ENCODE peak calls at places on chromosomes 1 and 21, in eight cellular contexts. D is mesothelial cell of epicardium, P is cardiac fibroblast, R is retinal pigment epithelial cell, G is progenitor cell of endocrine pancreas, S is hepatocyte, W is Peyer's patch, N is neural progenitor cell. Z is an unnamed sample.

GRCh38 chr1:9590201-9590600 is 1.5 kb downstream of the TMEM201 start:
- DNase-seq in D (no peak), P (no peak), R (no peak), G (no peak), S (no peak), W (peak; percentile 46), N (no peak), Z (no peak)

GRCh38 chr1:216900116-216900620 is 176.9 kb upstream of the ESRRG start:
- DNase-seq in D (no peak), P (no peak), R (no peak), G (no peak), S (no peak), W (no peak), N (no peak), Z (no peak)

GRCh38 chr1:63317007-63317813 is 5.2 kb upstream of the FOXD3 start:
- DNase-seq in D (peak; percentile 36), P (peak; percentile 65), R (no peak), G (peak; percentile 57), S (peak; percentile 77), W (peak; percentile 83), N (peak; percentile 91), Z (no peak)

GRCh38 chr1:92882817-92883216 is 51.0 kb downstream of the RPL5 start:
- DNase-seq in D (no peak), P (no peak), R (peak; percentile 48), G (no peak), S (no peak), W (no peak), N (no peak), Z (no peak)

GRCh38 chr1:188489336-188490112 is 1660.8 kb downstream of the PLA2G4A start:
- DNase-seq in D (no peak), P (no peak), R (peak; percentile 37), G (no peak), S (peak; percentile 8), W (no peak), N (peak; percentile 62), Z (no peak)

GRCh38 chr1:20430355-20431290 is 55.4 kb downstream of the CAMK2N1 start:
- DNase-seq in D (peak; percentile 37), P (peak; percentile 30), R (no peak), G (peak; percentile 28), S (peak; percentile 48), W (peak; percentile 57), N (peak; percentile 87), Z (peak; percentile 37)

GRCh38 chr1:59635057-59635456 is 179.7 kb upstream of the HOOK1 start:
- DNase-seq in D (no peak), P (no peak), R (no peak), G (no peak), S (no peak), W (no peak), N (no peak), Z (no peak)

GRCh38 chr1:231778009-231778719 is 151.6 kb downstream of the DISC1 start:
- DNase-seq in D (no peak), P (peak; percentile 48), R (no peak), G (no peak), S (peak; percentile 49), W (no peak), N (no peak), Z (no peak)

GRCh38 chr1:17239420-17239819 is 9.5 kb upstream of the PADI3 start:
- DNase-seq in D (no peak), P (peak; percentile 97), R (peak; percentile 90), G (peak; percentile 27), S (peak; percentile 72), W (no peak), N (peak; percentile 93), Z (peak; percentile 30)

GRCh38 chr1:66893712-66894111 is 30.9 kb downstream of the DNAI4 start:
- DNase-seq in D (no peak), P (no peak), R (no peak), G (no peak), S (no peak), W (no peak), N (no peak), Z (no peak)

GRCh38 chr1:156368889-156369684 is at the start of gene RHBG:
- DNase-seq in D (no peak), P (no peak), R (no peak), G (peak; percentile 45), S (peak; percentile 86), W (peak; percentile 79), N (peak; percentile 78), Z (no peak)

GRCh38 chr1:20187103-20187812 is 940 bp upstream of the PLA2G2C start:
- DNase-seq in D (no peak), P (no peak), R (no peak), G (no peak), S (no peak), W (no peak), N (no peak), Z (no peak)

GRCh38 chr1:214523124-214523824 is 28.1 kb downstream of the PTPN14 start:
- DNase-seq in D (no peak), P (no peak), R (no peak), G (no peak), S (no peak), W (no peak), N (no peak), Z (no peak)

GRCh38 chr1:207897188-207897587 is 13.7 kb downstream of the CD34 start:
- DNase-seq in D (no peak), P (peak; percentile 50), R (no peak), G (no peak), S (no peak), W (no peak), N (peak; percentile 44), Z (no peak)

GRCh38 chr21:25999935-26000582 is 170.5 kb downstream of the APP start:
- DNase-seq in D (no peak), P (no peak), R (no peak), G (no peak), S (no peak), W (peak; percentile 52), N (peak; percentile 55), Z (no peak)

GRCh38 chr21:44800971-44801467 is 601 bp downstream of the UBE2G2 start:
- DNase-seq in D (no peak), P (peak; percentile 49), R (no peak), G (no peak), S (peak; percentile 37), W (no peak), N (peak; percentile 60), Z (no peak)

DNA sequence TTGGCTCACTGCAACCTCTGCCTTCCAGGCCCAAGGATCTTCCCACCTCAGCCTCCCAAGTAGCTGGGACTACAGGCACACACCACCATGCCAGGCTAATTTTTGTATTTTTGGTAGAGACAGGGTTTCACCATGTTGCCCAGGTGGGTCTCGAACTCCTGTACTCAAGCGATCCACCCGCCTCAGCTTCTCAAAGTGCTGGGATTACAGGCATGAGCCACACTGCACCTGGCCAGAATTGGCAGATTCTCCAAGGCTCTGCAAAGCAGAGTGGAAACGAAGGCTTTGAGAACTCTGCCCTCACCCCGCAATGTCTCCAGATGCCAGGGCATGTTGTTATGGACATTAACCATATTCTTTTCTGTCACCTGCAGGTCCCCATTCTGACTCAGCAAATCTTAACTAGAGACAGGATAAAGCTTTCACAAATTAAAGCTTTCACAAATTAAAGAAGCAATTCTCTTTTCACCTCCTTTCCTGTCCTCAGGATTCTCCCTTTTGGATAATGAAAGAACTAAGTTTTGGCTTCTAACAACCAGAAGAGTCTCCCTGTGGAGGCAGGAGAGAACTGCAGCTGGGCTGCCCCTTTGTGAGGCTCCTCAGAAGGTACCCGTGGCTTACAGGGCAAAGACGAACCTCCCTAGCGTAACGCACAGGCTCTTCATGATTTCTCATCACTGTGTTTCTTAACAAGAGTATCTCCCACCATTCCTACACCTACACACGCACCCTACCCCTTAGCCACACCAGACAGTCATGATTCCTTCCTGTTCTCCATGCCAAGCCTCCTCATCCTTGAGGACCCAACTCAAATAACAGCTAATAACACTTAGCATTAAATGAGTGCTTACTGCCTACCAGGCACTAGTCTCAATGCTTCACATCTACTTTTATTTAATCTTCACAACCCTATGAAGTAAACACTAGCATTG is 29.8 kb downstream of the GPA33 start:
- DNase-seq in D (no peak), P (no peak), R (no peak), G (no peak), S (no peak), W (no peak), N (peak; percentile 45), Z (peak; percentile 1)
- TF ChIP-seq CTCF in D (no peak), P (peak; percentile 33), R (peak; percentile 47), G (peak; percentile 36), S (no peak), W (no peak), N (peak; percentile 35), Z (no peak)

DNA sequence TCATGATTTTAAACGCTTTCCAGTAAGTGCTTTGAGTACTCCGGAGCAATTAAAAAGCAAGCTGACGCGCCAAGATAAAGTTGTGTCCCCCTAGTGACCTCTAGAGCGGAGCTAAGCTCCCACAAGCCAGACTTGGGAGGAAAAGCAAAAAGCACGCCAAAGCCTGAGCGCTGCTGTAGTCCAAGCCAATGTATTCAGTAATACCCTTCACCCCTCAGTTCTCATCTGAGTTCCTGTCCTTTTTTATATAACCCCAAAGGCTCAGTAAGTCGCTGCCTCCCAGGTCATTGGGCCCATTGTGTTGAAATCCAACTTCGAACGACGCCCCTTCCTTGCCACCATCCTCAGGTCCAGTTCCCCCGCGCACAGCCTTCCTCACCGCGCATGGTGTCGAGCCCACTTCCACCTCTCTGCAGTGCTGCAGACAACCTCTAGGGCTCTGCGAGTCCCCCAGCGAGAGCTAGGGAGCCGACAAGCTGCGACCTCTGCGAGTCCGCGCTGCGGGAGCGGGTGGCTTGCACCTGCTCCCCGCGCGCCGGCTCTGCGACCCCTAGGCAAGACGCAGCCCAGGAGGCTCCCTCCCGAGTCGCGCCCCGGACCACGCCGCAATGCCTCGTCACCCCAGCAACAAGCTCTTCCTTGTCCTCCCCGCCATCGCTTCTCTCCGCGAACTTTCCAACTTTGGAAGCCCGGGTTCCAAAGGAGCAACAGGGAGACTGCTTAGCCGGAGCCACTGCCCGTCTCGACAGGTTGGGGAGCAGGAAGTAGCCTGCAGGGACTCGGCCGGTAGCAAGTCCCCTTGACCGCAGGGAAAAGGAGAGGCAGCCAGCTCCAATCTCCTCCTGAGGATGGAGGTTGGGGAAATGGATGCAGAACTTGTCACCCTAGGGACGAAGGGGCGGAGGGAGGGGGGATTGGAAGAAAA is 3.8 kb upstream of the SLC44A5 start:
- DNase-seq in D (peak; percentile 27), P (peak; percentile 22), R (peak; percentile 49), G (peak; percentile 73), S (peak; percentile 77), W (no peak), N (peak; percentile 90), Z (peak; percentile 51)
- TF ChIP-seq CTCF in D (peak; percentile 32), P (peak; percentile 46), R (peak; percentile 76), G (peak; percentile 68), S (peak; percentile 42), W (peak; percentile 4), N (peak; percentile 65), Z (peak; percentile 31)

GRCh38 chr21:33127154-33127893 is 57.4 kb downstream of the OLIG1 start:
- DNase-seq in D (peak; percentile 50), P (peak; percentile 75), R (peak; percentile 9), G (peak; percentile 62), S (peak; percentile 84), W (peak; percentile 60), N (peak; percentile 91), Z (peak; percentile 55)
- TF ChIP-seq CTCF in D (peak; percentile 69), P (peak; percentile 91), R (peak; percentile 92), G (peak; percentile 86), S (peak; percentile 85), W (peak; percentile 21), N (peak; percentile 94), Z (peak; percentile 75)

GRCh38 chr1:12620142-12620865 is 2.3 kb upstream of the DHRS3 start:
- DNase-seq in D (no peak), P (no peak), R (no peak), G (no peak), S (no peak), W (no peak), N (no peak), Z (no peak)
- TF ChIP-seq CTCF in D (peak; percentile 53), P (no peak), R (no peak), G (no peak), S (no peak), W (no peak), N (no peak), Z (no peak)

Z was measured in D721Med.